ENCODE peak calls at places on chromosome 13, in five cellular contexts. Q, C, U, B and S are unnamed samples.

GRCh38 chr13:50731400-50731799 is 112.1 kb downstream of the DLEU7 start:
- DNase-seq in Q (no peak), U (no peak), C (peak), B (no peak), S (no peak)

GRCh38 chr13:50589139-50589538 is 254.4 kb downstream of the DLEU7 start:
- DNase-seq in C (peak), Q (no peak), U (no peak), B (no peak), S (no peak)

GRCh38 chr13:84445776-84446175 is 563.5 kb upstream of the SLITRK1 start:
- DNase-seq in C (peak), B (no peak), U (no peak), Q (no peak), S (no peak)

GRCh38 chr13:72896869-72897268 is 114.9 kb downstream of the PIBF1 start:
- DNase-seq in Q (no peak), C (no peak), U (no peak), B (no peak), S (no peak)

GRCh38 chr13:110942248-110942981 is 27.5 kb upstream of the ANKRD10 start:
- DNase-seq in B (no peak), Q (no peak), C (no peak), U (no peak), S (no peak)

GRCh38 chr13:78430166-78430791 is 173.1 kb downstream of the POU4F1 start:
- DNase-seq in U (no peak), Q (no peak), C (no peak), B (no peak), S (no peak)

GRCh38 chr13:106533940-106534843 is 1.3 kb downstream of the EFNB2 start:
- DNase-seq in B (no peak), U (peak), C (peak), Q (peak), S (peak)

GRCh38 chr13:106432636-106433035 is 102.8 kb downstream of the EFNB2 start:
- DNase-seq in C (peak), U (no peak), Q (no peak), B (no peak), S (no peak)

GRCh38 chr13:92804926-92805325 is 421.7 kb upstream of the GPC6 start:
- DNase-seq in C (no peak), B (no peak), U (no peak), Q (no peak), S (no peak)

GRCh38 chr13:109938255-109938936 is 152.0 kb upstream of the IRS2 start:
- DNase-seq in C (peak), U (peak), B (peak), Q (no peak), S (no peak)

GRCh38 chr13:103102482-103102881 is 36.3 kb upstream of the SLC10A2 start:
- DNase-seq in Q (no peak), B (no peak), U (no peak), C (no peak), S (no peak)

GRCh38 chr13:41306271-41307150 is 4.6 kb upstream of the NAA16 start:
- DNase-seq in C (peak), U (peak), Q (no peak), B (no peak), S (no peak)

GRCh38 chr13:58048670-58049069 is 417.1 kb downstream of the PCDH17 start:
- DNase-seq in U (no peak), Q (no peak), C (no peak), B (no peak), S (no peak)

GRCh38 chr13:30030141-30030750 is 179.8 kb upstream of the UBL3 start:
- DNase-seq in C (no peak), U (no peak), B (no peak), Q (no peak), S (no peak)

GRCh38 chr13:41608779-41609178 is 151.4 kb downstream of the RGCC start:
- DNase-seq in U (no peak), Q (no peak), C (no peak), B (no peak), S (no peak)

GRCh38 chr13:76023644-76024043 is 387.5 kb downstream of the LMO7 start:
- DNase-seq in C (no peak), U (no peak), B (no peak), Q (no peak), S (no peak)
- TF ChIP-seq CTCF in C (no peak), U (no peak), B (no peak), Q (no peak), S (no peak)

GRCh38 chr13:71760226-71760591 is 106.8 kb downstream of the DACH1 start:
- DNase-seq in U (no peak), C (no peak), Q (no peak), B (no peak), S (no peak)
- H3K27ac ChIP-seq in U (no peak), C (peak), Q (no peak), B (no peak), S (no peak)

GRCh38 chr13:33207616-33207964 is 78.0 kb downstream of the STARD13 start:
- DNase-seq in B (peak), Q (no peak), C (peak), U (peak), S (peak)

GRCh38 chr13:33205804-33206221 is 79.7 kb downstream of the STARD13 start:
- DNase-seq in B (peak), C (peak), U (peak), Q (no peak), S (no peak)

GRCh38 chr13:33206425-33206824 is 79.1 kb downstream of the STARD13 start:
- DNase-seq in U (no peak), Q (no peak), C (no peak), B (peak), S (no peak)

GRCh38 chr13:33206945-33207615 is 78.5 kb downstream of the STARD13 start:
- DNase-seq in C (no peak), U (no peak), B (no peak), Q (no peak), S (no peak)

DNA sequence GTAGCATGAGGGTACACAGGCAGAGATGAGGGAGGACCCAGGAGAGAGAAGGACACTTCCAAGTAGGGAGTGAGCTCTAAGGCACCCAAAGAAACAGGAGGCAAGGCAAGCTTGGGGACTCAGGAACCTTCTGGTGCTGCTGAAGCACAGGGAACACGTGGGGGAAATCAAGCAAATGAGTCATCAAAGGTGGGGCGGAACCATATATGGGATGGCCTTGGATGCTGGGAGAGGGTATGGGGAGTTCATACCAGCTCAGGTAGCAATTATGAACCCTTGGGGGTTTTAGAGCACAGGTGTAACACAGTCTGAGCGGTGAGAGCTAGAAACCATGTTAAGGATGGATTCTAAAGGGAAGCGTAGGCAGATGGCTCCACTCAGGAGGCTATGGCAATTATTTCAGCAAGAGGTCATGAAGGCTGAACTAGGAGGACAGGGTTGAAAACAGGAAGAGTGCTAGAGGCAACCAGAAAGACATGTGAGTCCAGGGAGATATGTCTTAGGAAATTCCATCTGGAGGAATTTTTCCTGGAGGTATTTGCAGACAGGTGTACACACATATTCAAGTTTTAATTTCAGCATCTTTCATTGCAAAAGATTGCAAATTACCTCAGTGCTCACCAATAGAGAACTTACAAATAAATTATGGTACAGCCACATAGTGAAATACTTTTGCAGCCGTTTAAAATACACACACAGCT is 77.1 kb downstream of the STARD13 start:
- DNase-seq in B (peak), C (no peak), Q (no peak), U (no peak), S (no peak)
- TF ChIP-seq CTCF in B (no peak), C (no peak), Q (no peak), U (no peak), S (no peak)

GRCh38 chr13:98910501-98910951 is 67.3 kb downstream of the DOCK9 start:
- DNase-seq in U (no peak), Q (no peak), C (peak), B (no peak), S (peak)
- H3K27ac ChIP-seq in U (no peak), Q (peak), C (peak), B (peak), S (peak)